ENCODE peak calls at places on chromosomes 6 and 20, in seven cellular contexts. I is stomach, E is hepatocyte, T is A673, R is sigmoid colon, W is GM23338, L is fibroblast of lung. F is an unnamed sample. For H3K4me1, the result is how much of the 10 kb centered on the place peaks cover.

GRCh38 chr6:35955970-35956369 is 35.1 kb upstream of the SRPK1 start:
- DNase-seq in I (no peak), E (no peak), T (no peak), R (no peak), W (no peak), L (no peak), F (no peak)

GRCh38 chr6:28980797-28981390 is 24.2 kb downstream of the ZNF311 start:
- DNase-seq in I (no peak), E (peak), T (peak), R (no peak), W (peak), L (peak), F (no peak)

GRCh38 chr6:122429328-122429727 is 29.9 kb downstream of the HSF2 start:
- DNase-seq in I (no peak), E (no peak), T (no peak), R (no peak), W (no peak), L (no peak), F (no peak)

GRCh38 chr6:105509506-105510331 is 106.8 kb upstream of the PREP start:
- DNase-seq in I (no peak), E (peak), T (peak), R (no peak), W (peak), L (peak), F (no peak)

GRCh38 chr20:5078399-5078958 is 41.3 kb downstream of the PCNA start:
- DNase-seq in I (peak), E (no peak), T (no peak), R (peak), W (no peak), L (peak), F (peak)

GRCh38 chr20:8213831-8214587 is 81.9 kb downstream of the PLCB1 start:
- DNase-seq in I (no peak), E (no peak), T (no peak), R (no peak), W (no peak), L (no peak), F (no peak)

GRCh38 chr6:138086573-138087196 is 20.5 kb downstream of the PERP start:
- DNase-seq in I (no peak), E (peak), T (no peak), R (no peak), W (peak), L (peak), F (no peak)

GRCh38 chr20:2653511-2654383 is 1.3 kb downstream of the NOP56 start:
- DNase-seq in I (no peak), E (no peak), T (no peak), R (no peak), W (no peak), L (no peak), F (no peak)

GRCh38 chr20:6081236-6081635 is 27.4 kb upstream of the LRRN4 start:
- DNase-seq in I (no peak), E (no peak), T (no peak), R (no peak), W (no peak), L (peak), F (no peak)

GRCh38 chr20:7637184-7637583 is 303.1 kb downstream of the HAO1 start:
- DNase-seq in I (no peak), E (no peak), T (peak), R (no peak), W (no peak), L (peak), F (no peak)

GRCh38 chr6:101066481-101066880 is 185.4 kb upstream of the ASCC3 start:
- DNase-seq in I (no peak), E (no peak), T (no peak), R (no peak), W (no peak), L (no peak), F (no peak)

GRCh38 chr6:26336355-26337198 is 28.4 kb upstream of the BTN3A2 start:
- DNase-seq in I (no peak), E (no peak), T (peak), R (no peak), W (no peak), L (peak), F (no peak)

GRCh38 chr20:62136283-62137091 is 6.7 kb downstream of the PSMA7 start:
- DNase-seq in I (peak), E (peak), T (peak), R (no peak), W (peak), L (peak), F (no peak)

GRCh38 chr6:35728663-35729348 is 8.0 kb upstream of the ARMC12 start:
- DNase-seq in I (peak), E (no peak), T (no peak), R (peak), W (peak), L (no peak), F (peak)

GRCh38 chr6:113009682-113010081 is 662.6 kb downstream of the RFPL4B start:
- DNase-seq in I (no peak), E (no peak), T (no peak), R (no peak), W (no peak), L (peak), F (no peak)

GRCh38 chr6:151004415-151005024 is 139.0 kb downstream of the MTHFD1L start:
- DNase-seq in I (no peak), E (no peak), T (peak), R (no peak), W (no peak), L (peak), F (no peak)

GRCh38 chr20:5654557-5654956 is 95.6 kb upstream of the SHLD1 start:
- DNase-seq in I (no peak), E (peak), T (no peak), R (no peak), W (no peak), L (peak), F (no peak)

GRCh38 chr6:150286919-150287318 is 81.9 kb upstream of the IYD start:
- DNase-seq in I (no peak), E (no peak), T (no peak), R (no peak), W (peak), L (peak), F (no peak)

GRCh38 chr6:134250776-134251175 is 67.1 kb downstream of the SGK1 start:
- DNase-seq in I (no peak), E (no peak), T (no peak), R (no peak), W (no peak), L (no peak), F (no peak)
- H3K27ac ChIP-seq in I (peak), E (no peak), T (no peak), R (no peak), W (no peak), L (no peak), F (no peak)

GRCh38 chr20:36153754-36154695 is 515 bp upstream of the EPB41L1 start:
- DNase-seq in I (peak), E (peak), T (peak), R (peak), W (peak), L (peak), F (peak)
- H3K4me3 ChIP-seq in I (peak), E (peak), T (peak), R (peak), W (peak), L (peak), F (peak)

DNA sequence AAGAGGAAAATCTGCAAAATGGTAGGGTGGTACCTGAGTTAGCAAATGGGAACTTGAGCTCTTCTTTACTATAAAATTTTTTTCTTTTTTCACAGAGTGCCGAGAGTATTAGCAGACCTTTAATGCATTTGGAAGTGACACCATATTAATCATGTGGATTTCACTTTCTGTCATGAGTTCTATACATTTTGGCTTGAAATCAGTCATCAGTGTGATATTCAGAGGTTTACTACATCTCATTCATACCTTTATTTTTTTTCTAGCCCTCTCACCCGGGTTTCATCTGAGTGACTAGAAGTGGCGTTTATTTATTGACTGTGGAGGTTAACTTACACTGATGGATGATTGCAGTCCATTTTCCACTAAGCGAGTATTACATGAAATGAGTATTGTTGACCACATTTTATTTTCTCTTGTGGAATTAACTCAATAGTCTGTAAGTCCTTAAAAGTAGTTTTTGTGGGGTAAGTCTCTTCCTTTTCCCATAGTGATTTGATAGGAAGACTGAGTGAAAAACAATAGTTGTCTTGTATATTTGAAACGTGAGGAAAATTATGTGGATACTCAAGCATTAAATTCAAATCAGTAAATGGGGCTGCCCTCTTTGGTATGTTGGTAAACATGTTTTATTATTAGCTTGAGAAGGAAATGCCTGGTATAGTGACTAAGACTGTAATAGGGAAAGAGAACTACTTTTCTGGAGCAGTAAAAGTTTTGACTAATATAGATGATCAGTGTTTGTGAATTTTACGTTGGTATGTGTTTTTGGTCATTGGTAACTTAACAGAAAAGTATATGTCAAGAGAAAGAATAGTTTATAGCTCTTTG is 55.5 kb downstream of the JARID2 start:
- DNase-seq in I (no peak), E (no peak), T (no peak), R (no peak), W (no peak), L (no peak), F (no peak)
- H3K4me1 ChIP-seq in I (under half), E (under half), T (under half), R (under half), W (half or more), L (under half), F (half or more)

GRCh38 chr20:47970282-47970903 is 185.1 kb upstream of the SULF2 start:
- DNase-seq in I (no peak), E (peak), T (no peak), R (no peak), W (no peak), L (peak), F (no peak)
- H3K27ac ChIP-seq in I (no peak), E (no peak), T (no peak), R (no peak), W (no peak), L (no peak), F (no peak)

GRCh38 chr20:64258071-64258823 is 2.7 kb downstream of the PCMTD2 start:
- DNase-seq in I (no peak), E (no peak), T (no peak), R (no peak), W (no peak), L (no peak), F (no peak)

GRCh38 chr20:64256282-64256947 is 867 bp downstream of the PCMTD2 start:
- DNase-seq in I (no peak), E (no peak), T (no peak), R (no peak), W (no peak), L (no peak), F (no peak)

GRCh38 chr20:64255361-64256281 is at the start of gene PCMTD2:
- DNase-seq in I (peak), E (peak), T (peak), R (peak), W (peak), L (peak), F (peak)

GRCh38 chr20:64254571-64255360 is 782 bp upstream of the PCMTD2 start:
- DNase-seq in I (no peak), E (no peak), T (no peak), R (no peak), W (no peak), L (no peak), F (no peak)

GRCh38 chr20:64257107-64257757 is 1.7 kb downstream of the PCMTD2 start:
- DNase-seq in I (no peak), E (no peak), T (no peak), R (no peak), W (no peak), L (no peak), F (no peak)
- H3K4me3 ChIP-seq in I (peak), E (no peak), T (peak), R (no peak), W (peak), L (no peak), F (peak)

DNA sequence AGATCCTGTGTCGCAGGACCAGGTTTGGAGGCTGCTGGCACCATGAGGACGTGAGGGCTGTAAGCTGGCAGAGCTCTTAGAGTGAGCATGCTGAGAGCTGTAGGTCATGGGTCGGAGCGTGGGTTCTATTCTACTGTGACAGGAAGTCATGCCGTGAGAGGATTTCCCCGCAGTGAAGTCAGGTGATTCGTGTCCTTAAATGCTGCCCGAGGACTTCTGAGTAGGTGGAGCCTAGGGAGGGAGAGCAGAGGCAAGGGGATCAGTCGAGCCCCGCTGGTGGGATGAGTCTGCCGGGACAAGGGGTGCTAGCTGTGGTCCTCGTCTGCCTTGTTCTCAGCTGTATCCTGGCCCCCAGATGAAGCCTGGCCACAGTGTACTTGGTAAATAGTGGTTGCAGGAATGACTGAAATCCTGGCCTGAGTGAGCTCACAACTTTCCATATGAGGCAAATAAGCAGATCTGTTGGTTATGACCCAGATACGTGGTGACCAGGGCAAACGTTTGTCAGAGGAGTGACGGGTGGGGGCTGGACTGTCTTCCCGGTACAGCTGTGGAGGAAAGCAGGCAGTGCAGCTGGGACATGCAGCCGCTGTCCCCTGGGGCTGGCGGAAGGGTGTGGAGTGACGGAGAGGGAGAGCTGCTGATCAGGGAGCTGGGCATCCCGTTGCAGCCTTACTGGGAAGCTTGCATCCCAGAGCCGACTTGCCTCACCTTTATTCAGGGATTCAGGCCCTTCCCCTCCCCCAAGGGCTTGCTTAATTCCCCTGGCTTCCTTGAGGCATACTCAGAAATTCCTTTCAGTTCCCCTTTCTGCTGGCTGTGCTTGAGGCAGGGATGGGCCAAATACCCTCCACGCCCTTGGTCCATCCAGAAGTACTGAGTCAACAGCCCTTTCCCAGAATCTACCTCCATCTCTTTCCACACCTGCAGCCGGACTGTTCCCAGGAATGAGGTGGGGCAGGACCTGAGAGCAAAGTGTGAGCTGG is 250.9 kb upstream of the RREB1 start:
- DNase-seq in I (peak), E (peak), T (peak), R (peak), W (peak), L (no peak), F (peak)
- H3K4me1 ChIP-seq in I (under half), E (under half), T (half or more), R (under half), W (under half), L (under half), F (under half)

F was measured in left lung.